ENCODE peak calls at places on chromosomes 11 and 22, in nine cellular contexts. T is HTR-8/SVneo; Z is lung microvascular endothelial cell; B is cardiac fibroblast; Q is left cardiac atrium; F is GM20000; J is astrocyte of the spinal cord; P is activated T-cell treated with anti-CD3 and anti-CD28 coated beads, Interleukin-2, amount 50 U/mL, for 72 hours; X is activated CD4-positive, CD25-positive, alpha-beta regulatory T cell. A is an unnamed sample.

GRCh38 chr22:38706101-38706884 is 549 bp downstream of the GTPBP1 start:
- DNase-seq in T (no peak), Z (peak), B (peak), Q (peak), F (peak), J (peak), P (peak), X (no peak), A (peak)

GRCh38 chr22:24188705-24189248 is 7.5 kb downstream of the SUSD2 start:
- DNase-seq in T (no peak), Z (no peak), B (no peak), Q (no peak), F (no peak), J (no peak), P (no peak), X (no peak), A (no peak)

GRCh38 chr11:122038543-122038942 is 77.5 kb downstream of the BLID start:
- DNase-seq in T (peak), Z (no peak), B (peak), Q (no peak), F (no peak), J (peak), P (no peak), X (no peak), A (no peak)

GRCh38 chr11:110000045-110000502 is 93.1 kb upstream of the ZC3H12C start:
- DNase-seq in T (peak), Z (peak), B (peak), Q (no peak), F (peak), J (peak), P (no peak), X (no peak), A (no peak)

GRCh38 chr22:39612811-39613548 is 42.4 kb downstream of the CACNA1I start:
- DNase-seq in T (no peak), Z (no peak), B (no peak), Q (no peak), F (no peak), J (no peak), P (peak), X (no peak), A (no peak)

GRCh38 chr11:130418756-130419155 is 9.7 kb downstream of the ADAMTS8 start:
- DNase-seq in T (no peak), Z (no peak), B (no peak), Q (no peak), F (no peak), J (peak), P (no peak), X (no peak), A (no peak)

GRCh38 chr11:794766-795637 is 3.1 kb downstream of the SLC25A22 start:
- DNase-seq in T (no peak), Z (no peak), B (no peak), Q (no peak), F (no peak), J (no peak), P (no peak), X (no peak), A (no peak)

GRCh38 chr22:19565921-19566598 is 41.9 kb upstream of the CLDN5 start:
- DNase-seq in T (no peak), Z (peak), B (no peak), Q (no peak), F (no peak), J (no peak), P (no peak), X (no peak), A (no peak)

GRCh38 chr11:56706486-56706885 is 7.6 kb downstream of the OR9G1 start:
- DNase-seq in T (no peak), Z (no peak), B (no peak), Q (no peak), F (no peak), J (no peak), P (no peak), X (no peak), A (no peak)

GRCh38 chr11:134276396-134277175 is 407 bp downstream of the GLB1L3 start:
- DNase-seq in T (no peak), Z (no peak), B (no peak), Q (no peak), F (peak), J (no peak), P (peak), X (no peak), A (no peak)

GRCh38 chr11:131592734-131593133 is 222.3 kb downstream of the NTM start:
- DNase-seq in T (no peak), Z (no peak), B (no peak), Q (no peak), F (no peak), J (no peak), P (no peak), X (no peak), A (no peak)

GRCh38 chr11:110909331-110909730 is 197.1 kb upstream of the ARHGAP20 start:
- DNase-seq in T (no peak), Z (no peak), B (no peak), Q (no peak), F (no peak), J (no peak), P (no peak), X (no peak), A (no peak)

GRCh38 chr11:127451852-127452251 is 451.3 kb upstream of the KIRREL3 start:
- DNase-seq in T (no peak), Z (no peak), B (no peak), Q (peak), F (no peak), J (no peak), P (no peak), X (no peak), A (no peak)

GRCh38 chr22:22111983-22112382 is 129.4 kb upstream of the TOP3B start:
- DNase-seq in T (no peak), Z (no peak), B (no peak), Q (no peak), F (no peak), J (no peak), P (no peak), X (no peak), A (no peak)

GRCh38 chr11:46631676-46632075 is 14.3 kb downstream of the ATG13 start:
- DNase-seq in T (no peak), Z (no peak), B (no peak), Q (no peak), F (no peak), J (no peak), P (no peak), X (no peak), A (no peak)

GRCh38 chr11:74371269-74372039 is 26.8 kb downstream of the PGM2L1 start:
- DNase-seq in T (peak), Z (peak), B (peak), Q (no peak), F (no peak), J (peak), P (no peak), X (no peak), A (no peak)

GRCh38 chr11:98561877-98562395 is 458.8 kb upstream of the CNTN5 start:
- DNase-seq in T (no peak), Z (no peak), B (no peak), Q (no peak), F (no peak), J (no peak), P (no peak), X (no peak), A (no peak)

GRCh38 chr11:106763516-106763915 is 254.8 kb downstream of the GUCY1A2 start:
- DNase-seq in T (no peak), Z (no peak), B (no peak), Q (no peak), F (no peak), J (no peak), P (no peak), X (no peak), A (no peak)

GRCh38 chr11:1660025-1660867 is 30.7 kb downstream of the KRTAP5-5 start:
- DNase-seq in T (no peak), Z (no peak), B (no peak), Q (no peak), F (no peak), J (no peak), P (no peak), X (no peak), A (no peak)

GRCh38 chr11:1181858-1182535 is 24.2 kb downstream of the MUC5AC start:
- DNase-seq in T (no peak), Z (no peak), B (no peak), Q (peak), F (no peak), J (no peak), P (no peak), X (no peak), A (no peak)

GRCh38 chr22:44585559-44586121 is 87.6 kb upstream of the RTL6 start:
- DNase-seq in T (no peak), Z (no peak), B (no peak), Q (peak), F (no peak), J (no peak), P (no peak), X (no peak), A (peak)

GRCh38 chr22:39306456-39307361 is 12.7 kb downstream of the RPL3 start:
- DNase-seq in T (no peak), Z (peak), B (peak), Q (peak), F (no peak), J (no peak), P (peak), X (no peak), A (peak)

GRCh38 chr22:19786264-19786585 is 25.6 kb downstream of the TBX1 start:
- DNase-seq in T (no peak), Z (no peak), B (no peak), Q (no peak), F (no peak), J (no peak), P (no peak), X (no peak), A (no peak)

GRCh38 chr22:37752189-37753061 is 55.3 kb upstream of the GCAT start:
- DNase-seq in T (peak), Z (peak), B (peak), Q (peak), F (no peak), J (peak), P (no peak), X (no peak), A (peak)

GRCh38 chr11:68332186-68332585 is 19.8 kb downstream of the LRP5 start:
- DNase-seq in T (no peak), Z (no peak), B (no peak), Q (no peak), F (no peak), J (no peak), P (no peak), X (no peak), A (no peak)

GRCh38 chr11:74702383-74703007 is 28.7 kb downstream of the CHRDL2 start:
- DNase-seq in T (peak), Z (peak), B (peak), Q (peak), F (peak), J (peak), P (peak), X (peak), A (peak)

GRCh38 chr11:128906185-128907065 is 15.3 kb downstream of the KCNJ5 start:
- DNase-seq in T (no peak), Z (no peak), B (no peak), Q (no peak), F (no peak), J (no peak), P (no peak), X (no peak), A (no peak)

GRCh38 chr11:32374261-32374711 is 61.1 kb downstream of the WT1 start:
- DNase-seq in T (no peak), Z (peak), B (peak), Q (peak), F (peak), J (no peak), P (peak), X (no peak), A (peak)

GRCh38 chr11:100562102-100562501 is 125.0 kb upstream of the ARHGAP42 start:
- DNase-seq in T (peak), Z (peak), B (peak), Q (no peak), F (no peak), J (peak), P (no peak), X (no peak), A (no peak)

GRCh38 chr22:32473388-32473952 is 1.1 kb upstream of the FBXO7 start:
- DNase-seq in T (peak), Z (peak), B (peak), Q (no peak), F (peak), J (peak), P (peak), X (no peak), A (peak)

GRCh38 chr11:60912851-60913550 is 957 bp upstream of the TMEM109 start:
- DNase-seq in T (no peak), Z (no peak), B (no peak), Q (no peak), F (no peak), J (no peak), P (no peak), X (no peak), A (no peak)

GRCh38 chr11:83459802-83460201 is 173.6 kb upstream of the CCDC90B start:
- DNase-seq in T (no peak), Z (peak), B (no peak), Q (no peak), F (no peak), J (no peak), P (no peak), X (no peak), A (no peak)

GRCh38 chr22:21937041-21937820 is 15.4 kb downstream of the PPM1F start:
- DNase-seq in T (no peak), Z (no peak), B (peak), Q (no peak), F (no peak), J (no peak), P (no peak), X (no peak), A (no peak)

GRCh38 chr22:28014141-28015055 is 95.3 kb upstream of the PITPNB start:
- DNase-seq in T (no peak), Z (no peak), B (no peak), Q (peak), F (no peak), J (no peak), P (no peak), X (no peak), A (no peak)

GRCh38 chr22:22752556-22753477 is 108.4 kb downstream of the GGTLC2 start:
- DNase-seq in T (no peak), Z (no peak), B (peak), Q (peak), F (no peak), J (no peak), P (no peak), X (no peak), A (no peak)

GRCh38 chr22:18075101-18075730 is 2.6 kb upstream of the PEX26 start:
- DNase-seq in T (no peak), Z (no peak), B (no peak), Q (no peak), F (no peak), J (no peak), P (no peak), X (no peak), A (no peak)